ENCODE peak calls at places on chromosomes 12 and 14, in seven cellular contexts. Y is cardiac fibroblast; V is heart left ventricle; P is upper lobe of left lung; C is fibroblast of the aortic adventitia; F is lower lobe of right lung; S is CD8-positive, alpha-beta T cell. O is an unnamed sample.

GRCh38 chr14:102362084-102362483 is 606 bp downstream of the CINP start:
- DNase-seq in S (no peak), P (no peak), Y (peak), C (peak), V (no peak), F (no peak), O (peak)

GRCh38 chr12:122920687-122921086 is 24.8 kb upstream of the VPS37B start:
- DNase-seq in S (no peak), C (no peak), P (no peak), F (no peak), V (no peak), Y (no peak), O (no peak)

GRCh38 chr12:56683-57346 is 9.8 kb upstream of the IQSEC3 start:
- DNase-seq in S (no peak), V (no peak), Y (no peak), C (no peak), P (no peak), F (no peak), O (no peak)

GRCh38 chr12:2061402-2061801 is 8.6 kb downstream of the CACNA1C start:
- DNase-seq in V (no peak), C (no peak), S (no peak), Y (no peak), F (no peak), P (no peak), O (no peak)

GRCh38 chr14:99415496-99416281 is 65.0 kb downstream of the SETD3 start:
- DNase-seq in V (no peak), S (peak), P (no peak), F (no peak), C (peak), Y (peak), O (peak)

GRCh38 chr14:98953544-98954346 is 318.3 kb downstream of the BCL11B start:
- DNase-seq in S (no peak), F (no peak), C (no peak), P (peak), Y (peak), V (peak), O (peak)

GRCh38 chr12:110694330-110694891 is 5.5 kb upstream of the HVCN1 start:
- DNase-seq in V (peak), C (no peak), Y (no peak), S (no peak), P (peak), F (peak), O (no peak)

GRCh38 chr12:130953783-130954543 is at the start of gene ADGRD1:
- DNase-seq in C (peak), Y (peak), S (no peak), F (peak), V (peak), P (peak), O (no peak)

GRCh38 chr12:13179159-13180074 is 17.1 kb upstream of the EMP1 start:
- DNase-seq in V (no peak), S (peak), F (peak), C (peak), Y (peak), P (peak), O (no peak)

GRCh38 chr12:123071401-123072304 is 79.2 kb downstream of the PITPNM2 start:
- DNase-seq in F (no peak), C (no peak), V (peak), S (no peak), P (no peak), Y (no peak), O (no peak)

GRCh38 chr12:126708492-126708896 is 1558.5 kb upstream of the TMEM132C start:
- DNase-seq in C (peak), F (no peak), P (no peak), S (no peak), V (no peak), Y (peak), O (no peak)

GRCh38 chr12:16325426-16325825 is 22.0 kb upstream of the MGST1 start:
- DNase-seq in C (no peak), V (no peak), P (no peak), Y (no peak), S (no peak), F (no peak), O (no peak)

DNA sequence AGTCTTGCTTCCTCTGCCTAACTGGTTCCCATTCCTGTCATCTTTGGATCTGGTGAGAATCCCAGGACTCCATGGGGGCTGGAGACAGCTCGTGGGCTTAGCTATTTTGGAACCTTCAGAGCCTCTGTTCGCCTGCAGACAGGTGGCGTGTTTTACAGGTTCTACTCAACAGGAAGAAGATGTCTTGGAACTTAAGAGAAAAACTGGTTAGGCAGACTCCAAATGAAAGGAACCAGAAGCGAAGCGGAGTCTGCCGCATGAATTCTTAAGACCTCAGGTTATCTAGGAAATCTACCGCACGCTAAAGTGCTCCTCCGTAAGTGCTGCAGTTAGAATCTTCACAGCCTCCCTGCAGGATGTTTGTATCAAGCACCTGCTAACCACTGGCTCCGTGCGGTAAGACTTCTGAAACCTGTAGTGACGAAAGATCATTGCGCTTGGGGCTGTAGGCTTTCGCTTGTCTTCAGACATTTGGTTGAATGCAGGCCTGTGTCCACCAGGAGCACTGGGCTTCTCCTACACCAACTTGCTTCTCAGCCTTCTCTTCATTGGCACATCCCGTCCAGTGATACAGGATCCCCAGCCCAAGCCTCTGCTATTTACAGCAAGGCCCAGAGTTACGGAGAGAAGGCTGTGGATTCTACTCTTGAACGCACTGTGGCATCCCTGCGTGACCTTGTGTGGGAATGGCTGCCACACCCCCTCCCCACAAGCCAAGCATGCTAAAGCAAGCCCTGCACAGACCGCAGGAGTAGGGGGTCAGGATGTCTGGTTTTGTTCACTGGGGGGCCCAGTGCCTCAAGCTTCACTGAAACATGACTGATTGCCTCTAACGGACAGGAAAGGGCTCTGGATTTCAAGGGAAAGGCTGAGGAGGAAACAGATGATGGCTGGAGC is 35.0 kb downstream of the ACADS start:
- DNase-seq in P (no peak), S (no peak), Y (no peak), F (no peak), V (no peak), C (no peak), O (no peak)
- TF ChIP-seq CTCF in P (no peak), S (no peak), Y (no peak), F (no peak), V (no peak), C (no peak), O (no peak)

GRCh38 chr14:70660967-70661871 is 19.5 kb downstream of the TTC9 start:
- DNase-seq in Y (no peak), C (no peak), S (peak), P (no peak), F (no peak), V (no peak), O (no peak)
- TF ChIP-seq CTCF in Y (no peak), C (no peak), S (no peak), P (peak), F (no peak), V (no peak), O (no peak)

DNA sequence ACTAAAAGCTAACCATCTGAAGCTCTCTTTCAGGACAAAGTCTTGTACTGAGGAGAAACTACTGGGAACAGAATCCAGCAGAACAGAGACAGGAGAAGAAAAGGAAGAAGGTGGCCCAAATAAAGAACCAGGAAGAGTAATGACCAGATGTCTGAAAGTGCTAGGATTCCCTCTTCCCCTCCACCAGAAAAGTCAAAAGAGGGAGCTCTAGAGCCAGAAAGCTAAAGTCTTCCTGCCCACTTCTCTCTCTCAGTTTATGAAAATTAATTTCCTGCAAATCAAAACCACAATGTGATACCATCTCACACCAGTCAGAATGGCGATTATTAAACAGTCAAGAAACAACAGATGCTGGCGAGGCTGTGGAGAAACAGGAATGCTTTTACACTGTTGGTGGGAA is 47.2 kb downstream of the SPPL3 start:
- DNase-seq in P (no peak), Y (no peak), C (no peak), F (no peak), V (no peak), S (no peak), O (peak)
- TF ChIP-seq CTCF in P (no peak), Y (peak), C (peak), F (peak), V (peak), S (no peak), O (peak)

GRCh38 chr12:78793491-78793890 is 71.1 kb upstream of the SYT1 start:
- DNase-seq in Y (peak), P (no peak), C (peak), V (no peak), F (no peak), S (no peak), O (peak)

GRCh38 chr12:78797201-78797931 is 67.2 kb upstream of the SYT1 start:
- DNase-seq in Y (no peak), F (no peak), P (no peak), C (peak), S (no peak), V (no peak), O (no peak)

GRCh38 chr12:78793982-78794381 is 70.6 kb upstream of the SYT1 start:
- DNase-seq in F (peak), P (no peak), V (no peak), S (no peak), C (no peak), Y (no peak), O (no peak)

GRCh38 chr12:78799679-78800078 is 64.9 kb upstream of the SYT1 start:
- DNase-seq in V (no peak), S (no peak), C (no peak), P (no peak), Y (no peak), F (no peak), O (no peak)

DNA sequence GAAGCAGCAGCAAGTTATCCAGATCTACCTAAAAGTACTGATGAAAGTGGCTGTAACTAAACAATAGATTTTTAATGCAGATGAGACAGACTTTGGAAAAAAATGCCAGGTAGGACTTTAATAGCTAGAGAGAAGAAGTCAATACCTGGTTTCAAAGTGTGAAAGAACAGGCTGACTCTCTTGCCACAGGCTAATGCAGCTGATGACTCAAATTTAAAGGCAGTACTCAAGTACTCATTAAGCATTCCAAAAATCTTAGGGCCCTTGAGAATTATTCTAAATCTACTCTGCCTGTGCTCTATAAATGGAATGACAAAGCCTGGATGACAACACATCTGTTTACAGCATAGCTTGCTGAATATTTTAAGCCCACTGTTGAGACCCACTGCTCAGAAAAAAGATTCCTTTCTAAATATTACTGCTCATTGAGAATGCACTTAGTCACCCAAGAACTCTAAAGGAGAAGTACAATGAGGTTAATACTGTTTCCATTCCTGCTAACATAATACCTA is 68.6 kb upstream of the SYT1 start:
- DNase-seq in S (no peak), F (no peak), P (no peak), V (no peak), Y (no peak), C (no peak), O (no peak)
- TF ChIP-seq CTCF in S (no peak), F (no peak), P (no peak), V (no peak), Y (no peak), C (no peak), O (no peak)

DNA sequence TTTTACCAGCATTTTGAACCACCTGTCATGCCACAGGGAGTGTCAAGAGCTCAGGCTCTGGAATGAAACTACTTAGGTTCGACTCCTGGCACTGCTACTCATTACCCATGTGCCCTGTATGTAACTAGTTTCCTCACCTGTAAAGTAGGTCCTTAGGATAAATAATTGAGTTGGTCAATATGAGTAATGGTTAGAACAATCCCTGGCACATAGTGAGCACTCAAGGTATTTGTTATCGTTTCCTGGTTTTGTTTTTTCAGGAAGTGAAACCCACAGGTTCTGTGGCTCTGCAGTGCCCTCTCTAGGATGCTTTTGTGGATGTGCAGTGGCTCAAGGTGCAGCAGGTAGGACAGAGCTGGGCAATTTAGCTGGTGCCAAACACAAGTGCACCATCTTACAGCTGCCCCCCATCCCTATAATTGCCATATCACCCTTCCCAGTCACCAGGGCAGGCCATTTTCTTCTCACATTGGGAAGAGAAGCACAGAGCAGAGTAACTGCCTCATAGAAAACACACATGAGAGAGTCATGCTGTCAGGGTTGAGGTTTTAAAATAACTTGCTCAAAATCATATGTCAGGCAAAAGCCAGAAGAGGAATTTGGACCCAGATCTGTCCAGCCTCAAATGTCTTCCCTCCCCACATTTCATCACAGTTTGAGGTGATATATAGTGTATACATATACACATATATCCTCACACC is 297.5 kb downstream of the RPAP3 start:
- DNase-seq in C (no peak), V (no peak), F (no peak), Y (no peak), P (peak), S (no peak), O (no peak)
- TF ChIP-seq CTCF in C (no peak), V (peak), F (peak), Y (peak), P (peak), S (peak), O (no peak)

GRCh38 chr14:72554994-72555608 is 338.8 kb downstream of the DPF3 start:
- DNase-seq in P (no peak), F (no peak), C (no peak), S (no peak), Y (no peak), V (no peak), O (no peak)
- TF ChIP-seq CTCF in P (no peak), F (no peak), C (no peak), S (no peak), Y (no peak), V (no peak), O (no peak)

DNA sequence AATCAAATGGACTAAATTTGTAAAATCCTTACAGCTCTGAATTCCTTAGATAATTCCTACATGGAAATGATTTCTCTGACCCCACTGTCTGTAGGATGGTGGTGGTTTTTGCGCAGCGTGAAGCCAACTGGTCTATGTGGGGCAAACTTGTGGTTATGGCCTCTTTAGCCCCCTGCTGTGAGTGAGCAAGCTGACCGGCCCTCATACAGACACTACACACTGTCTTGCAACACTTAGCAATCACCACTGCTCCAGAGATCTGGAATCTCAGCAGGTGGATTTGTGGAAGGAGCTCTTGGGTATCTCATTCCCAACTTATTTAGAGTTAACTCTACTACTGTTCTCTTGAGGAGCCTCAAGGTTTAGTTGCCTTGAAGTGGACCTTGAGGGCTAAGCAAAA is 70.2 kb downstream of the SCN8A start:
- DNase-seq in V (no peak), C (no peak), P (no peak), S (no peak), Y (no peak), F (no peak), O (no peak)
- TF ChIP-seq CTCF in V (no peak), C (no peak), P (no peak), S (no peak), Y (no peak), F (no peak), O (no peak)

GRCh38 chr14:80850197-80850814 is 91.2 kb downstream of the CEP128 start:
- DNase-seq in V (no peak), P (no peak), F (no peak), S (no peak), Y (peak), C (peak), O (peak)
- TF ChIP-seq CTCF in V (peak), P (peak), F (peak), S (peak), Y (peak), C (peak), O (peak)

GRCh38 chr14:77123381-77124344 is 17.9 kb downstream of the ZDHHC22 start:
- DNase-seq in F (peak), C (no peak), P (peak), Y (no peak), S (no peak), V (peak), O (no peak)

GRCh38 chr14:77126461-77126990 is 15.1 kb downstream of the ZDHHC22 start:
- DNase-seq in F (no peak), P (no peak), V (no peak), C (no peak), Y (no peak), S (no peak), O (no peak)

GRCh38 chr14:77126074-77126325 is 15.6 kb downstream of the ZDHHC22 start:
- DNase-seq in F (no peak), P (no peak), C (no peak), V (no peak), S (no peak), Y (no peak), O (no peak)

GRCh38 chr14:77125275-77126073 is 16.1 kb downstream of the ZDHHC22 start:
- DNase-seq in P (no peak), S (no peak), V (no peak), Y (no peak), C (no peak), F (no peak), O (no peak)

GRCh38 chr14:77124345-77125274 is 17.0 kb downstream of the ZDHHC22 start:
- DNase-seq in P (peak), C (peak), Y (peak), F (peak), V (no peak), S (peak), O (peak)
- TF ChIP-seq CTCF in P (peak), C (no peak), Y (peak), F (peak), V (peak), S (peak), O (peak)

GRCh38 chr14:50311337-50311973 is 574 bp downstream of the L2HGDH start:
- DNase-seq in S (no peak), Y (peak), C (no peak), F (no peak), V (no peak), P (no peak), O (no peak)
- TF ChIP-seq CTCF in S (peak), Y (peak), C (peak), F (peak), V (peak), P (peak), O (no peak)